ENCODE peak calls at places on chromosomes 2 and 18, in nine cellular contexts. G is GM23248, V is Panc1, P is cardiac muscle cell, J is fibroblast of lung, U is small intestine, X is OCI-LY7, B is IMR-90, R is adrenal gland. L is an unnamed sample. For H3K4me1, the result is how much of the 10 kb centered on the place peaks cover.

GRCh38 chr18:51363384-51363783 is 165.9 kb upstream of the MEX3C start:
- DNase-seq in G (no peak), V (no peak), P (peak), J (no peak), U (no peak), X (no peak), B (no peak), R (no peak), L (no peak)

GRCh38 chr2:18829976-18830375 is 240.6 kb upstream of the NT5C1B start:
- DNase-seq in G (no peak), V (no peak), P (peak), J (peak), U (no peak), X (no peak), B (no peak), R (no peak), L (no peak)

GRCh38 chr18:67735506-67735905 is 219.0 kb upstream of the DSEL start:
- DNase-seq in G (no peak), V (no peak), P (no peak), J (no peak), U (no peak), X (no peak), B (no peak), R (no peak), L (no peak)

GRCh38 chr2:118800736-118801135 is 46.7 kb downstream of the EN1 start:
- DNase-seq in G (peak), V (no peak), P (peak), J (no peak), U (no peak), X (no peak), B (no peak), R (no peak), L (no peak)

GRCh38 chr2:71785550-71785951 is 332.2 kb downstream of the DYSF start:
- DNase-seq in G (no peak), V (no peak), P (no peak), J (no peak), U (no peak), X (no peak), B (no peak), R (no peak), L (no peak)

GRCh38 chr2:188986839-188987238 is 12.7 kb downstream of the COL3A1 start:
- DNase-seq in G (peak), V (no peak), P (peak), J (no peak), U (no peak), X (no peak), B (peak), R (no peak), L (no peak)

GRCh38 chr2:216195565-216195978 is 86.4 kb downstream of the XRCC5 start:
- DNase-seq in G (peak), V (no peak), P (peak), J (peak), U (no peak), X (no peak), B (peak), R (peak), L (no peak)

GRCh38 chr2:9753276-9753600 is 90.0 kb upstream of the TAF1B start:
- DNase-seq in G (peak), V (peak), P (peak), J (peak), U (peak), X (peak), B (peak), R (peak), L (peak)

GRCh38 chr2:130870161-130870485 is 33.4 kb downstream of the ARHGEF4 start:
- DNase-seq in G (no peak), V (no peak), P (no peak), J (no peak), U (no peak), X (no peak), B (no peak), R (no peak), L (no peak)

GRCh38 chr2:168375195-168375798 is 80.8 kb upstream of the CERS6 start:
- DNase-seq in G (peak), V (no peak), P (peak), J (peak), U (no peak), X (no peak), B (no peak), R (no peak), L (no peak)

GRCh38 chr2:178513876-178514275 is 33.6 kb downstream of the PLEKHA3 start:
- DNase-seq in G (peak), V (no peak), P (no peak), J (peak), U (no peak), X (no peak), B (peak), R (no peak), L (no peak)

GRCh38 chr2:101831351-101831865 is 133.9 kb downstream of the MAP4K4 start:
- DNase-seq in G (peak), V (peak), P (peak), J (peak), U (peak), X (peak), B (peak), R (peak), L (peak)

GRCh38 chr2:121184248-121184862 is 100.6 kb downstream of the TFCP2L1 start:
- DNase-seq in G (no peak), V (no peak), P (no peak), J (no peak), U (peak), X (no peak), B (no peak), R (no peak), L (no peak)

GRCh38 chr2:10933700-10934225 is 22.0 kb downstream of the KCNF1 start:
- DNase-seq in G (peak), V (no peak), P (no peak), J (no peak), U (no peak), X (no peak), B (no peak), R (no peak), L (no peak)

GRCh38 chr2:10935366-10935918 is 23.7 kb downstream of the KCNF1 start:
- DNase-seq in G (no peak), V (no peak), P (no peak), J (no peak), U (no peak), X (no peak), B (no peak), R (no peak), L (no peak)

GRCh38 chr2:10934308-10934978 is 22.7 kb downstream of the KCNF1 start:
- DNase-seq in G (no peak), V (no peak), P (no peak), J (no peak), U (no peak), X (no peak), B (no peak), R (no peak), L (no peak)

GRCh38 chr2:10934979-10935350 is 23.2 kb downstream of the KCNF1 start:
- DNase-seq in G (no peak), V (no peak), P (no peak), J (no peak), U (no peak), X (no peak), B (no peak), R (no peak), L (no peak)

DNA sequence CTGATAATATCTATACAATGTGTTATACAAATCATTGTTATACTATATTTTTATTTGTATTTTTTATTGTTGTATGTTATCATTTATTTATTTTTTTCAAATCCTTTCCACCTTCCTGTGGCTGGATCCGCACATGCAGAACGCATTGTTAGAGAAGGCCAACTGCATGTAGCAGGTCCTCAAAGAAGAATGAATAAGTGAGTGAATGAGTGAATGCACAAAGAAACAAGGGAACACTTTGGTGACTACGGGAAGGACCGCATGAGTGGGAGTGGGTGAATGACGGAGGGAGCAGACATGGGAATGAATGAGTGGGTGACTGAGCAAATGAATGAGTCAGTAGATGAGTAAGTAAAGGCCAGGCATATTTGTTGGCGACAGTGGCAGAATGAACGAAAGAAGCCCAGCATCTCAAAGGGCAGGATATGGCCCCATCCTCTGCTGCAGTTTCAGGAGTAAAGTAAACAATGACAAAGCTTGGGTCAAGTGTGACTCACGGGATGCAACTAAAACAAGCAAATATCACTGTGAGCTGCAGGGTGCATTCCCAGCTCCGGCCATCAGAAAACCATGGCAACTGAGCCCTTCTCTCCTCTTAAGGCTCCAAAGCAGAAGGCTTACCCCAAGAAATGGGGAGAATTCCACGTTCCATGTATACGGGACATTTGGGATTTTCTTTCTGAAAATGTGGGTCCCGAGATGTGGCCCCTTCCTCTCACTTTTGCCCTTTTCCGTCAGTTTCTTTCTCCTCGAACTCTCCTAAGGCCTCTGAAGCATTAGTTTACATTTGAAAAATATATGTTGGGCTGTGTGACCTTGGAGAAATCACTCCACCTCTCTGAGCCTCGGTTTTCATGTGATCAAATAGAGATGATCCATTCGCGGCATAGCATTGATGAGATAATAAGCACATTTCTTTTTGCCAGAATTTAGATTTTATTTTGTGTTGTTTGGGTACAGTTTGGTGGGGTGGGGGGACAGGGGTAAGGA is 24.5 kb downstream of the KCNF1 start:
- DNase-seq in G (peak), V (peak), P (peak), J (peak), U (peak), X (no peak), B (peak), R (peak), L (no peak)
- H3K4me1 ChIP-seq in G (under half), V (under half), P (under half), J (under half), U (under half), X (under half), B (under half), R (under half), L (under half)

DNA sequence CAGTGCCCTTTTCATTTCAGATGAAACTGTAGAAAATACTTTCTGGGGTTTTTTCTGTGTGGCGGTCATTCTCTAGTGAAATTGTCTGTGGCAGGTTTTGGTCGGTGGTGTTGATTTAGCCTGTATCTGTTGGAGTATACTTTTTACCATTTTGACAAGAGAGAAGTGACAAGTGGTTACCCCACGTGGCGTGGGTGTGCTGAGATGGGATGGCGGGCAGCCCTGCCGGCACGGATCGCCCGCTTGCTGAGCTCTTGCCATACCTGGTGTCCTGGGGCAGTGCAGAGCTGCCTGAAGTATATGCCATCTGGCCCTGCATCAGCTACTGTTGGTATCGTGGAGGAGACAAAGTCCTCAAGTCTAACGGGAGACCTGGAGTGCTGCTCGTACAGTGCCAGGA is 64.1 kb downstream of the MRPS9 start:
- DNase-seq in G (no peak), V (no peak), P (no peak), J (no peak), U (no peak), X (no peak), B (no peak), R (no peak), L (no peak)
- H3K4me1 ChIP-seq in G (under half), V (under half), P (under half), J (under half), U (under half), X (under half), B (under half), R (under half), L (under half)

DNA sequence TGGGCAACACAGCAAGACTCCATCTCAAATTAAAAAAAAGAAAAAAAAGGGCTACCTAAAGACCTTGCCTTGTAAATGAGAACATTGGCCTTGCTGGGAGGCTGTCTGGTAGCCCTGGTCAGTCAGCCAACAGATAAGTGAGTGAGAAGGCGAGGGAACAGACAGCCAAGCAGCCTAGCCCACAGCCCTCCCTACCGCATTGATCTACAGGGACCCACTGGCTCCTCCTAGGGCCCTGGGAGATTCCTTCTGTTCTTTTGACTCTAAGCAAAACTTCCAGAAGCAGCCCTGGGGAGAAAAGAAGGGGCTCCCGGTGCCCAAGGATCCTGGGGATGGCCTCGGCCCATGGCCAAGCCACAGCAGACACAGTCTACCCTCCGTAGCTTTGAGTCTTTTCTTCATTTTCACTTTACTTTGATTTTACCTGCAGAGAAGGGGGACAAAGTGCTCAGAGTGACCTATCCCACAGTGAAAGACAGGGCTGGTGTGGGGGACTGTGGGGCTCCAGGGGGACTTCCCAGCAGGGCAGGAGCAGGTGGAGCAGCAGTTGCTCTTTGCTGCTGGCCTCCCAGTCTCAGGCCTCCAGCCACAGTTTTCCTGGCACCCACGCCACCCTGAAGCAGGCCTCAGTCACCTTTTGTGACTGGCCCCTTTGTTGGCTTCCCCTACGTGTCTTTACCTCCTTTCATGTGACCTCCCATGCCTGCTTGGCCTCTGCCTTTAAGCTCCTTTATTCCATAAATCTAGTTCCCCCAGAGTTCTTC is 5.1 kb downstream of the CEP68 start:
- DNase-seq in G (no peak), V (no peak), P (no peak), J (no peak), U (no peak), X (no peak), B (no peak), R (peak), L (no peak)
- H3K4me1 ChIP-seq in G (under half), V (under half), P (under half), J (under half), U (under half), X (under half), B (under half), R (half or more), L (half or more)

GRCh38 chr2:176845718-176846117 is 366.9 kb upstream of the HNRNPA3 start:
- DNase-seq in G (no peak), V (no peak), P (no peak), J (no peak), U (no peak), X (no peak), B (no peak), R (no peak), L (no peak)

GRCh38 chr2:176844461-176844860 is 368.1 kb upstream of the HNRNPA3 start:
- DNase-seq in G (no peak), V (no peak), P (no peak), J (no peak), U (peak), X (no peak), B (no peak), R (no peak), L (no peak)

GRCh38 chr2:176854062-176854461 is 358.5 kb upstream of the HNRNPA3 start:
- DNase-seq in G (no peak), V (no peak), P (no peak), J (no peak), U (peak), X (no peak), B (no peak), R (no peak), L (no peak)

GRCh38 chr2:176852667-176853066 is 359.9 kb upstream of the HNRNPA3 start:
- DNase-seq in G (no peak), V (no peak), P (no peak), J (no peak), U (peak), X (no peak), B (no peak), R (no peak), L (no peak)

GRCh38 chr2:176848844-176849243 is 363.8 kb upstream of the HNRNPA3 start:
- DNase-seq in G (no peak), V (no peak), P (no peak), J (no peak), U (no peak), X (no peak), B (no peak), R (no peak), L (no peak)
- H3K4me1 ChIP-seq in G (under half), V (under half), P (under half), J (under half), U (under half), X (under half), B (under half), R (under half), L (under half)

GRCh38 chr2:64145760-64146159 is 1.5 kb upstream of the PELI1 start:
- DNase-seq in G (no peak), V (no peak), P (no peak), J (no peak), U (no peak), X (no peak), B (no peak), R (no peak), L (no peak)
- H3K4me1 ChIP-seq in G (under half), V (under half), P (under half), J (under half), U (under half), X (under half), B (under half), R (under half), L (under half)

GRCh38 chr2:105763076-105763475 is 18.4 kb downstream of the NCK2 start:
- DNase-seq in G (no peak), V (no peak), P (no peak), J (no peak), U (no peak), X (no peak), B (no peak), R (no peak), L (no peak)

GRCh38 chr2:105761931-105762515 is 17.3 kb downstream of the NCK2 start:
- DNase-seq in G (no peak), V (no peak), P (peak), J (no peak), U (no peak), X (no peak), B (peak), R (peak), L (no peak)

GRCh38 chr2:105764059-105764458 is 19.3 kb downstream of the NCK2 start:
- DNase-seq in G (no peak), V (no peak), P (no peak), J (no peak), U (no peak), X (no peak), B (no peak), R (no peak), L (no peak)

GRCh38 chr2:105760191-105760590 is 15.5 kb downstream of the NCK2 start:
- DNase-seq in G (no peak), V (no peak), P (no peak), J (no peak), U (no peak), X (no peak), B (no peak), R (no peak), L (no peak)

GRCh38 chr2:105760639-105761337 is 16.1 kb downstream of the NCK2 start:
- DNase-seq in G (no peak), V (no peak), P (no peak), J (no peak), U (no peak), X (no peak), B (no peak), R (no peak), L (no peak)
- H3K4me1 ChIP-seq in G (under half), V (under half), P (under half), J (under half), U (under half), X (under half), B (under half), R (under half), L (half or more)

GRCh38 chr2:197149546-197149945 is 161.0 kb downstream of the ANKRD44 start:
- DNase-seq in G (no peak), V (no peak), P (no peak), J (no peak), U (no peak), X (no peak), B (no peak), R (no peak), L (no peak)
- H3K4me1 ChIP-seq in G (under half), V (under half), P (under half), J (under half), U (under half), X (half or more), B (under half), R (under half), L (under half)

GRCh38 chr2:152342259-152343046 is 7.5 kb downstream of the FMNL2 start:
- DNase-seq in G (no peak), V (no peak), P (no peak), J (no peak), U (no peak), X (no peak), B (no peak), R (no peak), L (no peak)
- H3K4me1 ChIP-seq in G (under half), V (under half), P (under half), J (under half), U (under half), X (under half), B (under half), R (under half), L (under half)